ENCODE peak calls at places on chromosomes 1 and 21, in six cellular contexts. L is HCT116, J is Peyer's patch, Z is left lung, V is Caco-2, E is PC-3. T is an unnamed sample.

GRCh38 chr1:99374109-99374508 is 109.8 kb downstream of the PLPPR4 start:
- DNase-seq in J (no peak), Z (no peak), E (no peak), V (no peak), L (no peak), T (no peak)

GRCh38 chr1:10779201-10779600 is 17.2 kb downstream of the CASZ1 start:
- DNase-seq in V (no peak), E (peak; percentile 92), J (peak; percentile 80), Z (no peak), L (peak; percentile 83), T (no peak)

GRCh38 chr1:243882276-243882675 is 32.2 kb upstream of the AKT3 start:
- DNase-seq in E (peak; percentile 34), L (no peak), J (no peak), Z (no peak), V (no peak), T (no peak)

GRCh38 chr1:215146252-215146975 is 63.9 kb downstream of the KCNK2 start:
- DNase-seq in L (peak; percentile 21), E (peak; percentile 82), V (no peak), J (no peak), Z (no peak), T (no peak)

GRCh38 chr1:43056981-43057391 is 98.3 kb upstream of the SLC2A1 start:
- DNase-seq in Z (no peak), L (no peak), J (no peak), E (no peak), V (no peak), T (no peak)

GRCh38 chr1:104795931-104796330 is 1046.2 kb downstream of the AMY1C start:
- DNase-seq in Z (no peak), L (no peak), E (no peak), V (no peak), J (no peak), T (no peak)

GRCh38 chr1:23799570-23800395 is 771 bp downstream of the GALE start:
- DNase-seq in E (peak; percentile 91), J (peak; percentile 87), V (peak; percentile 78), L (peak; percentile 77), Z (peak; percentile 92), T (no peak)

GRCh38 chr1:58496042-58496441 is 50.5 kb downstream of the OMA1 start:
- DNase-seq in L (no peak), V (no peak), Z (no peak), E (no peak), J (no peak), T (no peak)

GRCh38 chr21:31132574-31133242 is 94.4 kb upstream of the KRTAP19-8 start:
- DNase-seq in J (no peak), V (no peak), L (no peak), Z (no peak), E (no peak), T (no peak)

DNA sequence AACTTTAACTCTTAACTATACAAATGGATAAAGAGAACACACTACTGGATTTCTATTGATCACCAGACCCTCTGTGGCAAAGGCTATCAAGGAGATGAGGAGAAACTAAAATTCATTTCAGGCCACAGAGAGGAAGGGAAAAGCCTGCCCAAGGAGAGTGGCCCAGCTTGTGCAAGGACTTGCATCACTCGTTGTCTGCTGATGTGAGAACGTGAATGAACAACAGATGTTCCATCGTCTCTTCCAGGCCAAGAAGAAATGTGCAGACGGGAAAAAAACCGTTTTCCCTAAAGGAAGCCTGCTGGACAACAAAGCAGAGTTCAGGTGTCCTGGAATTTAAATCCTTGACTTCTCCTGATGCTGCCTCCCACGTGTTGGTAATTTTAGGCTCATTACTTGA is 130.8 kb downstream of the TGFBR3 start:
- DNase-seq in L (no peak), J (no peak), Z (no peak), E (no peak), V (no peak), T (no peak)
- TF ChIP-seq CTCF in L (no peak), J (no peak), Z (no peak), E (no peak), V (no peak), T (no peak)

GRCh38 chr1:39397487-39397886 is 93.9 kb upstream of the BMP8A start:
- DNase-seq in E (no peak), J (no peak), L (no peak), Z (no peak), V (no peak), T (no peak)

GRCh38 chr1:39396671-39397070 is 94.8 kb upstream of the BMP8A start:
- DNase-seq in Z (no peak), L (no peak), J (no peak), E (no peak), V (no peak), T (no peak)

GRCh38 chr1:39395357-39395831 is 96.0 kb upstream of the BMP8A start:
- DNase-seq in L (peak; percentile 77), V (no peak), Z (no peak), J (no peak), E (peak; percentile 72), T (no peak)

GRCh38 chr1:39394598-39394997 is 96.8 kb upstream of the BMP8A start:
- DNase-seq in Z (no peak), V (no peak), E (peak; percentile 80), L (peak; percentile 82), J (no peak), T (no peak)

GRCh38 chr1:39398278-39399010 is 93.0 kb upstream of the BMP8A start:
- DNase-seq in J (peak; percentile 58), V (peak; percentile 69), Z (no peak), L (peak; percentile 98), E (peak; percentile 96), T (no peak)
- TF ChIP-seq CTCF in J (no peak), V (no peak), Z (no peak), L (no peak), E (no peak), T (no peak)

GRCh38 chr21:46662367-46662654 is 26.8 kb downstream of the PRMT2 start:
- DNase-seq in Z (no peak), J (no peak), V (no peak), E (no peak), L (no peak), T (no peak)

GRCh38 chr21:46661627-46662366 is 26.3 kb downstream of the PRMT2 start:
- DNase-seq in J (no peak), Z (no peak), E (no peak), L (no peak), V (no peak), T (no peak)

GRCh38 chr21:46660505-46660904 is 25.0 kb downstream of the PRMT2 start:
- DNase-seq in J (no peak), E (no peak), L (no peak), V (no peak), Z (no peak), T (no peak)

GRCh38 chr21:46662765-46663500 is 27.5 kb downstream of the PRMT2 start:
- DNase-seq in J (no peak), L (no peak), V (no peak), E (no peak), Z (no peak), T (no peak)

DNA sequence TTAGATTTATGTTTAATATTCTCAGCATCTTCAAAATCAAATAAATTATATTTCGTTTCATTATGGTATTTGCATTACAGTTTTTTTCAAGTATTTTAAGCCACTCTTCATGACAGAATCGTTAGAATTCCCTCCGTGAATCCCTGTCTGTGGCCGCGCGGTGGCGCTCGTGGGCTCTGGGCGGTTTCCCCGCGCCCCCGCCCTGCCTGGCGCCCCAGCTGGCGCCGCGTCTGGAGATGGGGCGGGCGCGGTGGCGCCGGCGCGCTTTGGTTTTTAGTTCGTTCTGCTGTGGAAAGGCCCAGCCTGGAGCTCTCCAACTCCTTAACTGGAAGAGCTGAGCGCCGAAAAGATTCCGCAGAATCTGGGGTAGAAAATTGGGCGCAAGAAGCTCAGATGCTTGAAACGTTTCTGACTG is 25.7 kb downstream of the PRMT2 start:
- DNase-seq in E (no peak), L (no peak), V (no peak), Z (no peak), J (no peak), T (no peak)
- TF ChIP-seq CTCF in E (no peak), L (peak; percentile 7), V (no peak), Z (peak; percentile 73), J (peak; percentile 26), T (no peak)

GRCh38 chr21:43340491-43341348 is 86.2 kb downstream of the SIK1 start:
- DNase-seq in J (no peak), V (peak; percentile 89), Z (no peak), L (peak; percentile 51), E (peak; percentile 85), T (no peak)
- TF ChIP-seq CTCF in J (no peak), V (no peak), Z (no peak), L (no peak), E (no peak), T (no peak)

GRCh38 chr1:236604218-236605029 is at the start of gene HEATR1:
- DNase-seq in L (peak; percentile 91), V (peak; percentile 96), Z (peak; percentile 95), J (peak; percentile 97), E (peak; percentile 88), T (peak; percentile 85)
- TF ChIP-seq CTCF in L (no peak), V (no peak), Z (no peak), J (no peak), E (no peak), T (no peak)

DNA sequence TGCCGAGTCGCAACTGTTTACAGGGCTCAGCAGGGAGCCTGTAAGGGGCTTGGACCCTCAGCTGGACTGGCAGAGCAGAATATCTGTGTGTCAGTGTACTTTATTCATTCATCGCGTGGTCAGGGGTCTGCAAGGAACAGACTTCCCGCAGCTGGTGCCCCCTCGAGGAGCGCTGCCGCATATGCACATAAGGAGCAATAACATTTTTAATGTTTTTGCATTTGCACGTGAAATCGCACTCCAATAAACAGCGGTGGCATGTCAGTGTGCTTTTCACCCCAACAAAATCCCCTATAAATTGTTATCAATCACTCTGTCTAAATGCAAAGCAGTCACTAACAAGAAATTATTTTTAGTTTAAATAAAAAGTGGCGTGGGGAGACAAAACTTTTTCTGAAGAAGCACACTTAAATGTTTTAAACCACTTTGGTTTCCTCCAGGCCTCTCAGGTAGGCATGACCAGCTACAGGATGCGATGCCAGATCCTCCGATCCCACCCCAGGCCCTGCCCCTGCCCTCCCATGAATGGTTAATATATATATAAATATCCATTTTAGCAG is 3.5 kb downstream of the FMO1 start:
- DNase-seq in J (peak; percentile 59), Z (no peak), E (peak; percentile 53), V (peak; percentile 46), L (no peak), T (peak; percentile 17)
- TF ChIP-seq CTCF in J (peak; percentile 12), Z (peak; percentile 39), E (peak; percentile 91), V (peak; percentile 72), L (peak; percentile 13), T (no peak)

GRCh38 chr1:77412794-77413530 is 131.1 kb downstream of the AK5 start:
- DNase-seq in Z (no peak), V (no peak), J (no peak), L (no peak), E (no peak), T (no peak)
- TF ChIP-seq CTCF in Z (no peak), V (no peak), J (no peak), L (no peak), E (no peak), T (no peak)

T was measured in activated B cell treated with CpG ODN at 0.5 μM for 24 hours.